ENCODE peak calls at places on chromosomes 13 and 19, in four cellular contexts. A is adrenal gland, F is A549, V is fibroblast of pulmonary artery. N is an unnamed sample.

GRCh38 chr19:16398530-16399241 is 73.1 kb downstream of the EPS15L1 start:
- DNase-seq in A (no peak), F (no peak), V (peak; percentile 79), N (peak; percentile 19)

GRCh38 chr13:41649659-41650058 is 192.3 kb downstream of the RGCC start:
- DNase-seq in A (no peak), F (peak; percentile 22), V (peak; percentile 50), N (no peak)

GRCh38 chr13:42658019-42658418 is 84.1 kb downstream of the TNFSF11 start:
- DNase-seq in A (no peak), F (no peak), V (no peak), N (no peak)

GRCh38 chr19:39098365-39099269 is 14.4 kb downstream of the ACP7 start:
- DNase-seq in A (no peak), F (no peak), V (no peak), N (no peak)

GRCh38 chr19:9986787-9987281 is 23.5 kb downstream of the COL5A3 start:
- DNase-seq in A (peak; percentile 59), F (no peak), V (peak; percentile 44), N (peak; percentile 47)

GRCh38 chr13:48318714-48319457 is 15.3 kb downstream of the RB1 start:
- DNase-seq in A (no peak), F (no peak), V (no peak), N (no peak)

GRCh38 chr19:23547156-23547555 is 139.9 kb downstream of the ZNF675 start:
- DNase-seq in A (no peak), F (no peak), V (no peak), N (no peak)

GRCh38 chr19:8316351-8317125 is 4.6 kb downstream of the NDUFA7 start:
- DNase-seq in A (no peak), F (no peak), V (no peak), N (no peak)

GRCh38 chr19:13629687-13630357 is 123.5 kb upstream of the CACNA1A start:
- DNase-seq in A (no peak), F (no peak), V (no peak), N (no peak)

GRCh38 chr19:925912-926594 is at the start of gene ARID3A:
- DNase-seq in A (no peak), F (no peak), V (peak; percentile 66), N (no peak)

DNA sequence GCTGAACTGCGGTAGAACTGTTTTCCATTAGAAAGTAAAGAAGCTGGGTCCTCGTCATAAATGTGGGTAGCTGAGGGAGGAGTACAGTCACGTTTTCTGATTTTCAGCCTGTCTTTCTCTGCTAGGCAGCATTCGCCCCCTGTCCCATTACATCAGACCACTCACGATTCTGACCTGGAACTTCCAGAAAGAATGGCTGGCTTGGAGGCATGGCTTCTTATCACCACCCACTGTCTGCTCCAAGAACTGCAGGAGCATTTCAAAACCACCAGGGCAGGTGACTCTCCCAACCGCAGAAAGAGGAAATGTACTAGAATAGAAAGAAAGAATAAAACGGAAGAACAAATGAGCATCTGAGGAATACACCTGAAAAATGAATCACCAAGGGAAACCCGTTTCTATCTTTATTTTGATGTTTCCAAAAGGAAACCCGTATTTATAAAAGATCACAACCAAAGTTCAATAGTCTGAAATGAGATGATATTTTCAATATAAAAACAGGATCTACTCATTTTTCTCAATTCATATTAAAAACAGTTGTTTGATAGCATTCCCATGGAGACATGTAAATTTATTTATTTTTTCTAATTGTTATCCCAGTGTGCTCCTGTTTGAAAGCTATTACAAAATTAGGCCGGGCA is 22.1 kb upstream of the POMP start:
- DNase-seq in A (peak; percentile 80), F (peak; percentile 63), V (peak; percentile 87), N (peak; percentile 53)
- TF ChIP-seq CTCF in A (peak; percentile 84), F (peak; percentile 61), V (peak; percentile 99), N (peak; percentile 96)

GRCh38 chr19:17790059-17790780 is 4.7 kb upstream of the B3GNT3 start:
- DNase-seq in A (no peak), F (no peak), V (no peak), N (no peak)
- TF ChIP-seq CTCF in A (no peak), F (no peak), V (no peak), N (no peak)

DNA sequence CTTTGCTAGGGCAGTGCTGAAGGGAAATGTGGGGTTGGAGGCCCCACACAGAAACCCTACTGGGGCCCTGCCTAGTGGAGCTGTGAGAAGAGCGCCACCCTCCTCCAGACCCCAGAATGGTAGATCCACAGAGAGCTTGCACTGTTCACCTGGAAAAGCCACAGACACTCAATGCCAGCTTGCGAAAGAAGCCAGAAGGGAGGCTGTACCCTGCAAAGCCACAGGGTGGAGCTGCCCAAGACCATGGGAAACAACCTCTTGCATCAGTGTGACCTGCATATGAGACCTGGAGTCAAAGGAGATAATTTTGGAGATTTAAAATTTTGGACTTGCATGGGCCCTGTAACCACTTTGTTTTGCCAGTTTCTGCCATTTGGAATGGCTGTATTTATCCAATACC is 615.4 kb upstream of the MIR17HG start:
- DNase-seq in A (peak; percentile 56), F (peak; percentile 8), V (no peak), N (no peak)
- TF ChIP-seq CTCF in A (peak; percentile 34), F (no peak), V (no peak), N (no peak)

GRCh38 chr13:112077729-112078128 is 10.8 kb downstream of the SOX1 start:
- DNase-seq in A (no peak), F (no peak), V (no peak), N (no peak)
- TF ChIP-seq CTCF in A (no peak), F (no peak), V (no peak), N (no peak)

N was measured in astrocyte of the cerebellum.